ENCODE peak calls at places on chromosome X, in eight cellular contexts. M is CD4-positive, alpha-beta memory T cell; Z is stimulated activated CD4-positive, alpha-beta T cell treated with anti-CD3 and anti-CD28 coated beads, Interleukin-2, amount 100 ng/mL, for 24 hours; P is WERI-Rb-1; U is AG09309; N is AG04449; B is HT-29; O is stimulated activated naive CD4-positive, alpha-beta T cell. Y is an unnamed sample.

GRCh38 chrX:148422531-148422930 is 77.9 kb upstream of the AFF2 start:
- DNase-seq in M (no peak), Z (no peak), P (no peak), U (no peak), N (no peak), B (no peak), O (no peak), Y (no peak)

GRCh38 chrX:150805736-150806135 is 92.7 kb downstream of the CD99L2 start:
- DNase-seq in M (no peak), Z (no peak), P (no peak), U (no peak), N (no peak), B (no peak), O (no peak), Y (no peak)

GRCh38 chrX:15877380-15877779 is 22.8 kb upstream of the AP1S2 start:
- DNase-seq in M (no peak), Z (no peak), P (no peak), U (no peak), N (no peak), B (no peak), O (no peak), Y (peak; percentile 10)

GRCh38 chrX:13334491-13334890 is 14.6 kb upstream of the ATXN3L start:
- DNase-seq in M (no peak), Z (no peak), P (no peak), U (no peak), N (no peak), B (no peak), O (no peak), Y (no peak)

GRCh38 chrX:40299502-40300118 is 201.9 kb upstream of the BCOR start:
- DNase-seq in M (no peak), Z (peak; percentile 18), P (no peak), U (no peak), N (no peak), B (no peak), O (no peak), Y (no peak)

GRCh38 chrX:3939967-3940610 is 226.6 kb upstream of the PRKX start:
- DNase-seq in M (no peak), Z (no peak), P (no peak), U (no peak), N (no peak), B (peak; percentile 24), O (peak; percentile 12), Y (no peak)

GRCh38 chrX:154719132-154719675 is 31.7 kb downstream of the GAB3 start:
- DNase-seq in M (peak; percentile 75), Z (peak; percentile 36), P (no peak), U (no peak), N (no peak), B (no peak), O (peak; percentile 4), Y (no peak)

GRCh38 chrX:16953606-16954211 is 7.3 kb downstream of the REPS2 start:
- DNase-seq in M (no peak), Z (no peak), P (no peak), U (no peak), N (no peak), B (peak; percentile 54), O (no peak), Y (no peak)

GRCh38 chrX:45714864-45715263 is 514.2 kb upstream of the DIPK2B start:
- DNase-seq in M (no peak), Z (no peak), P (no peak), U (peak; percentile 80), N (no peak), B (peak; percentile 23), O (no peak), Y (no peak)

GRCh38 chrX:110021180-110022022 is 18.5 kb downstream of the TMEM164 start:
- DNase-seq in M (no peak), Z (no peak), P (peak; percentile 81), U (peak; percentile 60), N (no peak), B (no peak), O (no peak), Y (peak; percentile 37)

GRCh38 chrX:143095841-143096240 is 70.1 kb downstream of the SPANXN4 start:
- DNase-seq in M (no peak), Z (no peak), P (no peak), U (no peak), N (no peak), B (no peak), O (no peak), Y (no peak)

GRCh38 chrX:31099536-31100090 is 27.8 kb upstream of the FTHL17 start:
- DNase-seq in M (no peak), Z (no peak), P (no peak), U (no peak), N (no peak), B (no peak), O (no peak), Y (no peak)

GRCh38 chrX:153963546-153963945 is 8.1 kb downstream of the HCFC1 start:
- DNase-seq in M (no peak), Z (no peak), P (no peak), U (no peak), N (no peak), B (no peak), O (no peak), Y (no peak)

GRCh38 chrX:68895339-68896250 is 66.8 kb downstream of the EFNB1 start:
- DNase-seq in M (no peak), Z (no peak), P (no peak), U (no peak), N (no peak), B (peak; percentile 92), O (no peak), Y (peak; percentile 13)

GRCh38 chrX:41131766-41132165 is 46.5 kb downstream of the USP9X start:
- DNase-seq in M (no peak), Z (no peak), P (no peak), U (no peak), N (no peak), B (no peak), O (no peak), Y (no peak)

GRCh38 chrX:48493890-48494364 is 14.9 kb upstream of the PORCN start:
- DNase-seq in M (no peak), Z (no peak), P (peak; percentile 74), U (no peak), N (no peak), B (peak; percentile 52), O (no peak), Y (no peak)

GRCh38 chrX:72060196-72060974 is 71.3 kb downstream of the RTL5 start:
- DNase-seq in M (no peak), Z (no peak), P (no peak), U (no peak), N (no peak), B (no peak), O (no peak), Y (no peak)

GRCh38 chrX:109773374-109773773 is 40.3 kb upstream of the ACSL4 start:
- DNase-seq in M (no peak), Z (no peak), P (no peak), U (no peak), N (no peak), B (no peak), O (no peak), Y (no peak)

GRCh38 chrX:68728186-68728585 is 80.7 kb downstream of the STARD8 start:
- DNase-seq in M (no peak), Z (no peak), P (no peak), U (no peak), N (no peak), B (no peak), O (no peak), Y (no peak)

GRCh38 chrX:28981952-28982351 is 394.7 kb downstream of the IL1RAPL1 start:
- DNase-seq in M (no peak), Z (no peak), P (no peak), U (no peak), N (no peak), B (no peak), O (no peak), Y (no peak)

GRCh38 chrX:130100180-130100579 is 10.1 kb downstream of the ELF4 start:
- DNase-seq in M (no peak), Z (no peak), P (no peak), U (peak; percentile 64), N (no peak), B (no peak), O (no peak), Y (no peak)

GRCh38 chrX:125646195-125646594 is 326.5 kb downstream of the TEX13C start:
- DNase-seq in M (no peak), Z (no peak), P (peak; percentile 13), U (no peak), N (no peak), B (peak; percentile 32), O (no peak), Y (no peak)

GRCh38 chrX:71909956-71910355 is 689 bp upstream of the NHSL2 start:
- DNase-seq in M (no peak), Z (no peak), P (peak; percentile 64), U (no peak), N (no peak), B (no peak), O (no peak), Y (no peak)

GRCh38 chrX:41449615-41450014 is 2.5 kb downstream of the NYX start:
- DNase-seq in M (no peak), Z (no peak), P (no peak), U (no peak), N (no peak), B (no peak), O (no peak), Y (no peak)

GRCh38 chrX:124573458-124573857 is 227.1 kb downstream of the SH2D1A start:
- DNase-seq in M (no peak), Z (no peak), P (no peak), U (no peak), N (no peak), B (no peak), O (no peak), Y (no peak)

Y was measured in AG04450.